ENCODE peak calls at places on chromosomes 3 and 15, in seven cellular contexts. V is H9, L is IMR-90, Y is mesenchymal stem cell, B is neuronal stem cell, C is H1, H is trophoblast cell. S is an unnamed sample.
A peak's percentile ranks its signal among the peaks of the same experiment; 100 is the strongest.

GRCh38 chr3:108006077-108006675 is 84.7 kb downstream of the CD47 start:
- DNase-seq in V (no peak), L (no peak), Y (no peak), B (no peak), C (no peak), H (peak; percentile 72), S (no peak)

GRCh38 chr3:23696842-23697241 is 108.9 kb upstream of the UBE2E1 start:
- DNase-seq in V (no peak), L (peak; percentile 72), Y (peak; percentile 56), B (no peak), C (no peak), H (peak; percentile 3), S (no peak)

GRCh38 chr3:194306109-194306686 is 44.9 kb downstream of the CPN2 start:
- DNase-seq in V (peak; percentile 34), L (no peak), Y (no peak), B (no peak), C (no peak), H (no peak), S (no peak)

GRCh38 chr15:63041982-63042878 is at the start of gene TPM1:
- DNase-seq in V (peak; percentile 90), L (peak; percentile 93), Y (peak; percentile 94), B (peak; percentile 94), C (peak; percentile 88), H (peak; percentile 81), S (peak; percentile 96)

GRCh38 chr15:56918907-56919707 is 663 bp downstream of the TCF12 start:
- DNase-seq in V (peak; percentile 61), L (peak; percentile 73), Y (peak; percentile 78), B (peak; percentile 55), C (peak; percentile 70), H (peak; percentile 62), S (peak; percentile 80)

GRCh38 chr3:131535596-131535995 is 32.8 kb upstream of the MRPL3 start:
- DNase-seq in V (no peak), L (peak; percentile 38), Y (no peak), B (no peak), C (no peak), H (no peak), S (no peak)

GRCh38 chr3:78204977-78205376 is 1165.1 kb downstream of the ROBO2 start:
- DNase-seq in V (no peak), L (peak; percentile 67), Y (peak; percentile 74), B (no peak), C (no peak), H (no peak), S (peak; percentile 82)

GRCh38 chr15:98025237-98025636 is 64.7 kb downstream of the ARRDC4 start:
- DNase-seq in V (no peak), L (peak; percentile 0), Y (no peak), B (no peak), C (no peak), H (no peak), S (peak; percentile 23)

GRCh38 chr3:123668906-123669305 is 84.1 kb upstream of the HACD2 start:
- DNase-seq in V (no peak), L (no peak), Y (no peak), B (no peak), C (no peak), H (no peak), S (no peak)

GRCh38 chr3:142180761-142181362 is 31.5 kb upstream of the TFDP2 start:
- DNase-seq in V (peak; percentile 40), L (peak; percentile 34), Y (peak; percentile 48), B (peak; percentile 14), C (peak; percentile 54), H (peak; percentile 0), S (peak; percentile 59)

GRCh38 chr3:124814620-124815421 is 72.3 kb downstream of the ITGB5 start:
- DNase-seq in V (no peak), L (peak; percentile 22), Y (no peak), B (no peak), C (no peak), H (peak; percentile 24), S (no peak)

GRCh38 chr3:186021673-186022362 is 84.0 kb upstream of the TRA2B start:
- DNase-seq in V (no peak), L (peak; percentile 95), Y (peak; percentile 92), B (no peak), C (no peak), H (no peak), S (peak; percentile 80)

GRCh38 chr15:43210807-43211206 is 10.0 kb downstream of the EPB42 start:
- DNase-seq in V (no peak), L (no peak), Y (no peak), B (no peak), C (no peak), H (no peak), S (no peak)

GRCh38 chr3:11381563-11381962 is 109.4 kb downstream of the ATG7 start:
- DNase-seq in V (no peak), L (peak; percentile 68), Y (no peak), B (no peak), C (no peak), H (no peak), S (no peak)

GRCh38 chr15:56835598-56836275 is 82.7 kb upstream of the TCF12 start:
- DNase-seq in V (no peak), L (peak; percentile 23), Y (no peak), B (no peak), C (no peak), H (no peak), S (no peak)

GRCh38 chr3:26345613-26346012 is 277.0 kb upstream of the LRRC3B start:
- DNase-seq in V (peak; percentile 44), L (no peak), Y (no peak), B (no peak), C (no peak), H (no peak), S (peak; percentile 16)

GRCh38 chr3:59443618-59444292 is 393.9 kb upstream of the CFAP20DC start:
- DNase-seq in V (no peak), L (no peak), Y (no peak), B (no peak), C (no peak), H (no peak), S (no peak)
- H2BK120ac ChIP-seq in V (no peak overlapping the region), L (no peak overlapping the region), Y (no peak overlapping the region), B (no peak overlapping the region), C (no peak overlapping the region), H (no peak overlapping the region), S (no peak overlapping the region)

GRCh38 chr3:119660474-119661150 is at the start of gene POPDC2:
- DNase-seq in V (no peak), L (no peak), Y (peak; percentile 6), B (no peak), C (no peak), H (no peak), S (peak; percentile 33)

GRCh38 chr3:119657887-119658702 is 2.3 kb downstream of the POPDC2 start:
- DNase-seq in V (no peak), L (no peak), Y (no peak), B (no peak), C (no peak), H (no peak), S (no peak)

GRCh38 chr3:119659584-119660291 is 651 bp downstream of the POPDC2 start:
- DNase-seq in V (no peak), L (no peak), Y (no peak), B (no peak), C (no peak), H (no peak), S (no peak)

GRCh38 chr3:119662604-119663377 is 2.4 kb upstream of the POPDC2 start:
- DNase-seq in V (no peak), L (peak; percentile 49), Y (no peak), B (no peak), C (no peak), H (no peak), S (no peak)

DNA sequence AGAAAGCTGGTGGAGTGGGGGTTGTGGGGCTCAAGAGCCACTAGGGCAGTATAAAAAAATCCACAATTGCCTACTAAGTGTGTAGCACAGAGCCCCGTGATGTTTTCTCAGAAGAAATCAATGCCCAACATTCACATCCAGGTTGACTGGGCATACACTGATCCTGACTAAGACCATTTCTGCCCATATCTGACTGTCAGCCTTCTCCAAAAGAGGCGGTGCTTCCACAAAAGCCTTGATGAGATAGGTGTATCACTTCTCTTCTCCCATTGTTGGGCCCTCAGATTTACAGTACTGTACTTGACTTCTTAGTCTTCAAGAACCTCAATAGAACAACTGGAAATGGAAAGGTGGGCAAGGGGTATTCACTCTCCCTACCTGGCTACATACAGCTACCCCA is 1.4 kb downstream of the POPDC2 start:
- DNase-seq in V (no peak), L (no peak), Y (no peak), B (no peak), C (no peak), H (no peak), S (no peak)
- H2BK120ac ChIP-seq in V (no peak overlapping the region), L (no peak overlapping the region), Y (no peak overlapping the region), B (no peak overlapping the region), C (no peak overlapping the region), H (peak overlapping the region; percentile 97), S (no peak overlapping the region)

DNA sequence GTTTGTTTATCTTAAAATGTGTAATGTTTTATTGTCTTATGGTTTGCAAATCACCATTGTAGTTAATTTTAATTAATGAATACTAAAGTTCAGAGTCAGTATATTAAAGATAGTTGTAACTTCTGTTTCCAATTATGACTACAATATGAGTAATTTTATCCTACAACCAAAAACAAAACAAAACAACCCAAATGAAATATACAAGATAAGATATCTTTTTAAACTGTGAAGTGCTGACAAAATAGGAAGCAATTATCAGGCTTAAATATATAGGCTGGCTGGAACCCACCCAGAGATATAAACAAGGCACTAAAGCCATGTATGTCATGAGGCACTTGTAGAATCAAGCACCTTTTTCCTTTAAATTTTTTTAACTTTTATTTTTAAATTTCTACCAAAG is 108.6 kb upstream of the LRRFIP2 start:
- DNase-seq in V (no peak), L (peak; percentile 26), Y (no peak), B (no peak), C (no peak), H (no peak), S (no peak)
- H2BK120ac ChIP-seq in V (no peak overlapping the region), L (no peak overlapping the region), Y (no peak overlapping the region), B (no peak overlapping the region), C (no peak overlapping the region), H (no peak overlapping the region), S (no peak overlapping the region)

GRCh38 chr15:68537097-68537496 is 41.7 kb upstream of the CORO2B start:
- DNase-seq in V (no peak), L (no peak), Y (no peak), B (no peak), C (no peak), H (no peak), S (peak; percentile 53)
- H2BK120ac ChIP-seq in V (no peak overlapping the region), L (peak overlapping the region; percentile 91), Y (no peak overlapping the region), B (no peak overlapping the region), C (no peak overlapping the region), H (no peak overlapping the region), S (no peak overlapping the region)